ENCODE peak calls at places on chromosomes 16 and 17, in four cellular contexts. I is heart right ventricle, G is tibial nerve, D is GM23248. U is an unnamed sample.

GRCh38 chr16:90077757-90078593 is 844 bp upstream of the PRDM7 start:
- DNase-seq in D (peak; percentile 62), G (no peak), I (no peak), U (no peak)

GRCh38 chr16:83928341-83929055 is 24.5 kb upstream of the OSGIN1 start:
- DNase-seq in I (no peak), G (no peak), D (peak; percentile 86), U (peak; percentile 30)

GRCh38 chr16:46947900-46948547 is 25.4 kb downstream of the DNAJA2 start:
- DNase-seq in I (no peak), D (peak; percentile 69), G (no peak), U (no peak)

GRCh38 chr16:84209989-84210388 is 19.0 kb downstream of the ADAD2 start:
- DNase-seq in I (no peak), G (no peak), D (no peak), U (no peak)

GRCh38 chr16:50591800-50592771 is 43.9 kb downstream of the NKD1 start:
- DNase-seq in D (no peak), I (peak; percentile 81), G (no peak), U (no peak)

GRCh38 chr17:71975998-71976649 is 144.7 kb upstream of the SOX9 start:
- DNase-seq in G (peak; percentile 75), I (peak; percentile 78), D (peak; percentile 100), U (peak; percentile 69)

GRCh38 chr17:72407336-72408121 is 286.7 kb downstream of the SOX9 start:
- DNase-seq in D (peak; percentile 100), G (no peak), I (peak; percentile 21), U (no peak)

GRCh38 chr16:76265434-76266045 is 11.7 kb upstream of the CNTNAP4 start:
- DNase-seq in G (no peak), D (peak; percentile 1), I (no peak), U (no peak)

GRCh38 chr16:47734987-47735594 is 274.0 kb downstream of the PHKB start:
- DNase-seq in G (no peak), I (no peak), D (no peak), U (no peak)

GRCh38 chr17:13940858-13941665 is 128.2 kb upstream of the COX10 start:
- DNase-seq in D (peak; percentile 79), G (no peak), I (no peak), U (no peak)

GRCh38 chr17:60095381-60095780 is 16.7 kb upstream of the HEATR6 start:
- DNase-seq in D (no peak), G (no peak), I (no peak), U (no peak)

GRCh38 chr16:25366078-25366477 is 108.4 kb upstream of the ZKSCAN2 start:
- DNase-seq in I (no peak), G (no peak), D (no peak), U (no peak)

GRCh38 chr16:15996432-15997109 is 47.2 kb downstream of the ABCC1 start:
- DNase-seq in D (peak; percentile 87), G (peak; percentile 58), I (peak; percentile 28), U (peak; percentile 41)

GRCh38 chr16:54244061-54244886 is 42.3 kb downstream of the IRX3 start:
- DNase-seq in G (no peak), I (no peak), D (no peak), U (no peak)

GRCh38 chr17:30278032-30278431 is 13.7 kb downstream of the BLMH start:
- DNase-seq in I (no peak), G (no peak), D (peak; percentile 62), U (no peak)

GRCh38 chr17:78341559-78342437 is 18.1 kb downstream of the SOCS3 start:
- DNase-seq in I (peak; percentile 86), D (peak; percentile 93), G (peak; percentile 66), U (peak; percentile 79)

DNA sequence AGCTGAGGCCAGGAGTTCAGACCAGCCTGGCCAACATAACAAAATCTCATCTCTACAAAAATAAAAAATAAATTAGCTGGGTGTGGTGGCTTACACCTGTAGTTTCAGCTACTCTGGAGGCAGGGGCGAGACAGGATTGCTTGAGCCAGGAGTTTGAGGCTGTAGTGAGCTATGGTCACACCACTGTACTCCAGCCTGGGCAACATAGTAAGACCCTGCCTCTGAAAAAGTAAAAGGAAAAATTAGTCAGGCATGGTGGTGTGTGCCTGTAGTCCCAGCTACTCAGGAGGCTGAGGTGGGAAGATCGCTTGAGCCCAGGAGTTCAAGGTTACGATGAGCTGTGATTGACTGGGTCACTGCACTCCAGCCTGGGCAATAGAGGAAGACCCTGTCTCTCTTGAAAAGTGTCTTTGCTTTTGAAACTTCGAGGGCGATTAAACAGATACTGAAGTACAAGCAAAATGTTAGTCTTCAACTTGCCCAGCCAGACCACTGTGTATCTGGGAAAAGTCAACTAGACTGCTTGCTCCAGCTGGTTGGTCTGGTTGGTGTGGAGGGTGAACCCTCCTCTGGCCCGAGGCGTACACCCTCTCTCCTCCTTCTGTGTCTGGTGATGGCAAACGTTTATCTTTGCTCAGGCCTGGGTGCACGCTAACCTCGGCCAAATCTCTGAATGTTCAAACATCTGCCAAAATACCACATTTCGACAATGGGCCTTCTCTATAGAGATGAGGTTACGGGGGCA is 174.9 kb downstream of the RAB11FIP4 start:
- DNase-seq in G (no peak), D (no peak), I (no peak), U (no peak)
- H3K4me1 ChIP-seq in G (peaks cover 37% of the 10 kb centered on the region), D (peaks cover 80% of the 10 kb centered on the region), I (peaks cover 80% of the 10 kb centered on the region), U (peaks cover 10% of the 10 kb centered on the region)

GRCh38 chr17:29141484-29141835 is 38.7 kb downstream of the MYO18A start:
- DNase-seq in D (no peak), I (no peak), G (no peak), U (no peak)
- H3K4me1 ChIP-seq in D (peaks cover 51% of the 10 kb centered on the region), I (peaks cover 89% of the 10 kb centered on the region), G (peaks cover 40% of the 10 kb centered on the region), U (peaks cover 87% of the 10 kb centered on the region)

GRCh38 chr17:51258756-51259573 is 884 bp downstream of the MBTD1 start:
- DNase-seq in D (peak; percentile 53), I (peak; percentile 21), G (no peak), U (peak; percentile 40)
- H3K4me1 ChIP-seq in D (peaks cover 44% of the 10 kb centered on the region), I (peaks cover 65% of the 10 kb centered on the region), G (peaks cover 39% of the 10 kb centered on the region), U (peaks cover 59% of the 10 kb centered on the region)

GRCh38 chr17:57454729-57455062 is 198.4 kb downstream of the MSI2 start:
- DNase-seq in I (no peak), G (no peak), D (no peak), U (no peak)

GRCh38 chr17:57455063-57455914 is 199.0 kb downstream of the MSI2 start:
- DNase-seq in D (no peak), I (no peak), G (no peak), U (no peak)

GRCh38 chr17:57458718-57459285 is 202.5 kb downstream of the MSI2 start:
- DNase-seq in I (no peak), G (no peak), D (no peak), U (no peak)

GRCh38 chr17:57457188-57457587 is 200.9 kb downstream of the MSI2 start:
- DNase-seq in D (no peak), G (no peak), I (no peak), U (no peak)

GRCh38 chr17:57456622-57457021 is 200.3 kb downstream of the MSI2 start:
- DNase-seq in D (no peak), G (no peak), I (no peak), U (no peak)
- H3K4me1 ChIP-seq in D (no peaks in the 10 kb centered on the region), G (peaks cover 14% of the 10 kb centered on the region), I (peaks cover 40% of the 10 kb centered on the region), U (no peaks in the 10 kb centered on the region)

U was measured in left lung.